ENCODE peak calls at places on chromosomes 7 and 10, in ten cellular contexts. R is A549, K is heart left ventricle, Y is vagina, L is transverse colon, W is spleen, X is ovary, Z is adrenal gland, N is IMR-90, G is endothelial cell of umbilical vein. B is an unnamed sample.

GRCh38 chr10:75058142-75058541 is 53.3 kb upstream of the SAMD8 start:
- DNase-seq in K (no peak), X (no peak), Z (no peak), G (no peak), Y (no peak), W (peak), L (no peak), N (no peak), R (no peak), B (no peak)

GRCh38 chr7:55975944-55976633 is 11.7 kb downstream of the NIPSNAP2 start:
- DNase-seq in Y (no peak), G (no peak), W (no peak), Z (no peak), N (no peak), L (no peak), R (no peak), K (no peak), X (no peak), B (no peak)

GRCh38 chr7:4575254-4575653 is 106.8 kb upstream of the FOXK1 start:
- DNase-seq in Y (no peak), R (no peak), K (no peak), X (no peak), L (no peak), W (no peak), N (no peak), Z (no peak), G (no peak), B (no peak)

GRCh38 chr7:30888783-30889182 is 22.9 kb upstream of the AQP1 start:
- DNase-seq in G (peak), L (no peak), N (peak), R (peak), K (no peak), W (no peak), Z (no peak), Y (no peak), X (no peak), B (peak)

GRCh38 chr10:32050145-32050544 is 6.1 kb downstream of the KIF5B start:
- DNase-seq in L (no peak), Z (no peak), G (no peak), Y (no peak), X (no peak), W (no peak), K (no peak), R (no peak), N (no peak), B (no peak)

GRCh38 chr10:51683031-51683830 is 16.2 kb downstream of the CSTF2T start:
- DNase-seq in K (no peak), X (no peak), L (no peak), N (peak), G (no peak), R (no peak), Z (peak), W (no peak), Y (no peak), B (no peak)

GRCh38 chr7:24764972-24765744 is 7.9 kb upstream of the GSDME start:
- DNase-seq in X (no peak), K (no peak), L (no peak), Y (no peak), R (no peak), N (peak), Z (no peak), G (no peak), W (no peak), B (no peak)

GRCh38 chr10:23196915-23197314 is 4.8 kb downstream of the PTF1A start:
- DNase-seq in K (no peak), W (no peak), R (no peak), X (no peak), G (no peak), L (no peak), N (no peak), Y (peak), Z (no peak), B (no peak)

GRCh38 chr7:7612519-7612918 is 28.0 kb upstream of the UMAD1 start:
- DNase-seq in Z (no peak), G (no peak), R (no peak), W (no peak), L (no peak), K (no peak), N (no peak), Y (no peak), X (no peak), B (no peak)

GRCh38 chr10:35058134-35058533 is 32.0 kb downstream of the CUL2 start:
- DNase-seq in W (no peak), R (peak), X (no peak), Z (no peak), L (no peak), N (peak), Y (no peak), K (no peak), G (peak), B (peak)

GRCh38 chr7:47248797-47249196 is 333.1 kb downstream of the TNS3 start:
- DNase-seq in N (no peak), Y (no peak), Z (no peak), X (no peak), G (no peak), K (no peak), L (no peak), W (no peak), R (no peak), B (no peak)

GRCh38 chr7:100856871-100857282 is 4.4 kb downstream of the SLC12A9 start:
- DNase-seq in X (no peak), Z (no peak), Y (no peak), K (no peak), R (no peak), W (no peak), N (no peak), L (no peak), G (no peak), B (no peak)

GRCh38 chr7:150949564-150949963 is 28.6 kb downstream of the KCNH2 start:
- DNase-seq in K (peak), L (no peak), W (peak), R (no peak), Z (peak), G (no peak), Y (no peak), X (no peak), N (no peak), B (no peak)

GRCh38 chr7:33108591-33108930 is 643 bp downstream of the RP9 start:
- DNase-seq in W (no peak), X (no peak), N (no peak), R (no peak), L (peak), Y (no peak), Z (no peak), K (no peak), G (no peak), B (no peak)

GRCh38 chr10:106830466-106830865 is 334.0 kb downstream of the SORCS1 start:
- DNase-seq in X (no peak), K (no peak), G (no peak), L (no peak), R (no peak), W (no peak), Y (no peak), N (no peak), Z (no peak), B (no peak)

GRCh38 chr7:148991536-148991935 is 36.8 kb downstream of the PDIA4 start:
- DNase-seq in N (no peak), K (no peak), R (no peak), G (no peak), Z (no peak), W (no peak), X (no peak), Y (no peak), L (no peak), B (no peak)

GRCh38 chr7:119283353-119283752 is 989.6 kb upstream of the KCND2 start:
- DNase-seq in Y (no peak), G (no peak), N (no peak), Z (no peak), X (no peak), R (no peak), W (no peak), K (no peak), L (no peak), B (no peak)

GRCh38 chr10:118875087-118875486 is 120.3 kb upstream of the CACUL1 start:
- DNase-seq in Y (no peak), K (no peak), R (no peak), G (no peak), L (no peak), X (no peak), Z (no peak), W (no peak), N (no peak), B (no peak)

GRCh38 chr10:133242611-133243356 is 5.1 kb downstream of the VENTX start:
- DNase-seq in Y (no peak), L (no peak), X (no peak), R (no peak), G (no peak), W (no peak), N (peak), K (no peak), Z (no peak), B (no peak)

GRCh38 chr10:120979435-120980315 is 128.5 kb downstream of the WDR11 start:
- DNase-seq in W (no peak), L (peak), Z (peak), N (no peak), K (no peak), G (peak), R (peak), X (peak), Y (no peak), B (no peak)

GRCh38 chr7:38731195-38731594 is 100.0 kb upstream of the AMPH start:
- DNase-seq in L (no peak), N (peak), X (no peak), W (no peak), Y (no peak), K (no peak), G (no peak), Z (no peak), R (no peak), B (no peak)

GRCh38 chr7:91565499-91566331 is 301.5 kb downstream of the FZD1 start:
- DNase-seq in Y (no peak), N (no peak), K (no peak), X (peak), L (no peak), W (no peak), G (no peak), R (peak), Z (no peak), B (no peak)

GRCh38 chr7:137335814-137336213 is 7.7 kb downstream of the PTN start:
- DNase-seq in K (no peak), W (no peak), R (no peak), Y (no peak), X (no peak), G (no peak), L (no peak), N (peak), Z (no peak), B (no peak)

GRCh38 chr7:936131-937054 is 18.1 kb downstream of the ADAP1 start:
- DNase-seq in L (peak), R (peak), N (peak), Y (no peak), W (peak), Z (no peak), X (no peak), K (no peak), G (no peak), B (peak)

GRCh38 chr7:151864081-151864480 is 12.8 kb downstream of the PRKAG2 start:
- DNase-seq in W (peak), G (no peak), Y (no peak), X (peak), L (no peak), Z (no peak), N (no peak), R (peak), K (no peak), B (no peak)

GRCh38 chr7:127798023-127798422 is 146.0 kb downstream of the SND1 start:
- DNase-seq in K (peak), N (no peak), G (no peak), R (no peak), Y (no peak), Z (peak), L (no peak), X (no peak), W (no peak), B (no peak)

GRCh38 chr10:66837335-66837734 is 88.5 kb upstream of the LRRTM3 start:
- DNase-seq in G (no peak), Z (no peak), L (no peak), W (no peak), R (no peak), Y (no peak), K (no peak), N (no peak), X (no peak), B (no peak)

GRCh38 chr10:15531927-15532722 is 161.0 kb upstream of the FAM171A1 start:
- DNase-seq in W (no peak), Y (no peak), Z (no peak), K (no peak), R (no peak), G (no peak), L (no peak), X (no peak), N (no peak), B (no peak)

GRCh38 chr10:132514841-132515521 is 22.6 kb upstream of the INPP5A start:
- DNase-seq in L (no peak), Y (no peak), W (peak), Z (peak), X (peak), K (peak), G (no peak), R (no peak), N (no peak), B (no peak)

GRCh38 chr7:116354546-116355422 is 144.4 kb downstream of the TES start:
- DNase-seq in Y (no peak), G (peak), Z (peak), L (peak), W (peak), K (peak), N (peak), X (peak), R (peak), B (peak)

GRCh38 chr7:102236592-102237287 is 49.9 kb upstream of the SH2B2 start:
- DNase-seq in R (peak), K (peak), Y (no peak), N (peak), Z (peak), X (peak), G (peak), L (peak), W (peak), B (peak)

GRCh38 chr10:44478040-44478439 is 93.1 kb upstream of the CXCL12 start:
- DNase-seq in K (no peak), Y (no peak), L (no peak), X (no peak), R (no peak), G (no peak), Z (no peak), W (no peak), N (peak), B (no peak)

GRCh38 chr10:124045794-124046355 is 47.5 kb downstream of the CHST15 start:
- DNase-seq in K (no peak), Y (no peak), X (no peak), L (no peak), R (no peak), N (no peak), Z (no peak), G (no peak), W (peak), B (no peak)

DNA sequence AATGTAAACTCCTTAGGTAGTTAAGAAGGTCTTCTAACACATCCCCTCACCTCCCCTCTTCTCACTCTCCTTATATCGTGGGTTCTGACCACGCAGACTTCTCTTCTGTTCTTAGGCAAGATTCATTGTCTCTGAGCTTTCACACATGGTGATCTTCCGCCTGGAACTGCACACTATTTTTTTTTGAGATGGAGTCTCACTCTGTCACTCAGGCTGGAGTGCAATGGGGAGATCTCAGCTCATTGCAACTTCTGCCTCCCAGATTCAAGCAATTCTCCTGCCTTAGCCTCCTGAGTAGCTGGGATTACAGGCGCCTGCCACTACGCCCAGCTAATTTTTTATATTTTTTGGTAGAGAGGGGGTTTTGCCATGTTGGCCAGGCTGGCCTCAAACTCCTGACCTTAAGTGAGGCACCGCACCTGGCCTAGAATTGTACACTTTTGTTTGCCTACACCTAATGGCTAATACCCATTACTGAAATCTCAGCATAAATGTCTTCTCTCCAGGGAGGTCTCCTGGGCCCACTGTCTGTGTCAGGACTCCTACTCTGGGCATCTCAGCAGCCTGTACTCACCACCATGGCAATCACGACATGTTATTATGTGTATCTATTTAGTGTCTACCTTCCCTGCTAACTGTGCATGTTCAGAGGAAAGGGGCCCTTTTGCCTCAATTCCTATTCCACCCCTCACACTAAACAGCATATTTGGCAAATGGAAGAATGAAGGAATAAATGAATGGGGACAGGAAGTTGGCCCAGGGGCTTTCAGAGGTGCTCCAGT is 646.3 kb upstream of the DPP6 start:
- DNase-seq in X (no peak), G (no peak), R (no peak), Z (no peak), N (no peak), Y (no peak), K (no peak), L (no peak), W (no peak), B (no peak)
- TF ChIP-seq POLR2A in X (no peak), G (no peak), R (no peak), Z (no peak), N (no peak), Y (no peak), K (no peak), L (no peak), W (no peak), B (no peak)

DNA sequence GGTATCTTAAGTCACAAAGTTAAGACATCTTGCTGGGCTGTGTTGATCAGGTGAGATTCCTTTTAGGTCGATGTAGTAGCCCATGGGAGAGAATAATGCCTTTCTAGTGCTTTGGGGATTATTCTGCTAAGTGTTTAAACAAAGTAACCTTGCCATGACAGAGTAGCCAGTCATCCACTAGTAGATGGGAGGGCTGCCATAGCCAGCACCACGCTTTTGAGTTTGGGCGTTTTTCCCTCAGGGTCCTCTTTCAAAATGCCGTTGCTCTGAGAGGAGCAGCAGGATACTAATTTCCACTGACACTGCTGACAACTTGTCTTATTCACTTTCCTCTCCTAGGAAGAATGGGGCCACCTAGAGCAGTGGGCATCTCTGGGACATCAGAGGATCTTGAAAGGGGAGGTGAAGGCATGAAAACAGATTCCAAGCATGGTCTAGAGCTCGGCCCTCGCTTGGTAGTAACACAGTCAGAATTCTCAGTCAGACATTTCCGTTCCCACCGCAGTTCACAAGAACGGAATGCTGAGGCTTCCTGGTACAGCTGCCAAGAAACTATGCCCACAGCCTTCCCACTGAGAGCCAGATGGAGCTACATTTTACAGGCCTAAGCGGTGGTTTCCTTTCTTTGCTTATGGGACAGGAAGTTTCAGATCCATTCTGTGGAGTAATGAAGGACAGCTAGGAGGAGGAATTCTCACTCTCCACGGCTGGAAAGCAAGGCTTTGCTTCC is 15.3 kb upstream of the RSU1 start:
- DNase-seq in Y (no peak), N (peak), G (peak), K (peak), L (peak), Z (no peak), R (peak), W (no peak), X (no peak), B (peak)
- TF ChIP-seq POLR2A in Y (no peak), N (no peak), G (peak), K (no peak), L (no peak), Z (no peak), R (no peak), W (no peak), X (no peak), B (no peak)

DNA sequence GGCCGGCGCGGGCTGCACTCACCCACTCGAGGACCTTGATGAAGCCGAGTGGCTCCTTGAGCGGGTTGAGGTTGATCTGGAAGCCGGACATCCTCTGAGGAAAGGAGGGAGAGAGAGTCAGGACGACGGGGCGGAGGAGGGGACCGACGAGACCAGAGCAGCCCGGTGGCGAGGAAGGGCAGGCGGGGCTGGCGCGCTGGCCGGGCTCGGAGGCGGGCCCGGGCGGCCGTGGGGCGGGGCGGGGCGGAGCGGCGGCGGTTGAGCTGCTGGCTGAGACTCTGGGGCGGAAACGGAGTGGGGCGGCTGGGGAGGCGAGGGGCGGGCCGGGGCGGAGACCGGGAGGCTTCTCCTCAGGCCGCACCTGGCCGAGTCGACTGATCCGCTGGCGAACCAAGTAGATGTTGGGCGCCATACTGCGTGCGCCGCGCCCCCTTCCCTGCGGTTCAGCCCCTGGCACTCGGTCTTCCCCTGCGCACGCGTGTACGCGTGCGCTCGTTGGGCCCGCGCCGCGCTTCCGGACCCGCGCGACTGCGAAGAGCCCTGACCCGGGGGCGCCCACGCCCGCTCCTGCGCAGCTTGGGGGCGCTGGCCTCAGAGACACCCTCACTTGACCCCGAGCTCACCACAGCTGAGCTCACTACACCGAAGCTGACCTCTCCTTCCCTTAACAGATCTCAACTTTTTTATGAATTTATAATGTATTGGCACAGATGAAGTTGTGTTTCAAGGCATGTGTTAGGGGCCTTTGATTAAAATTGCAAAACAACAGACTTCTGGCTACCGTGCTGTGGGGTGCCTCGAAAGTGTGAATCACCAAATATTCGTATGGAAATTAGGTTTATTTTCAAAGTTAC is at the start of gene SYPL1:
- DNase-seq in G (peak), K (peak), Z (peak), W (peak), Y (peak), X (peak), N (peak), L (peak), R (peak), B (peak)
- TF ChIP-seq POLR2A in G (peak), K (no peak), Z (peak), W (peak), Y (no peak), X (peak), N (no peak), L (peak), R (peak), B (peak)

DNA sequence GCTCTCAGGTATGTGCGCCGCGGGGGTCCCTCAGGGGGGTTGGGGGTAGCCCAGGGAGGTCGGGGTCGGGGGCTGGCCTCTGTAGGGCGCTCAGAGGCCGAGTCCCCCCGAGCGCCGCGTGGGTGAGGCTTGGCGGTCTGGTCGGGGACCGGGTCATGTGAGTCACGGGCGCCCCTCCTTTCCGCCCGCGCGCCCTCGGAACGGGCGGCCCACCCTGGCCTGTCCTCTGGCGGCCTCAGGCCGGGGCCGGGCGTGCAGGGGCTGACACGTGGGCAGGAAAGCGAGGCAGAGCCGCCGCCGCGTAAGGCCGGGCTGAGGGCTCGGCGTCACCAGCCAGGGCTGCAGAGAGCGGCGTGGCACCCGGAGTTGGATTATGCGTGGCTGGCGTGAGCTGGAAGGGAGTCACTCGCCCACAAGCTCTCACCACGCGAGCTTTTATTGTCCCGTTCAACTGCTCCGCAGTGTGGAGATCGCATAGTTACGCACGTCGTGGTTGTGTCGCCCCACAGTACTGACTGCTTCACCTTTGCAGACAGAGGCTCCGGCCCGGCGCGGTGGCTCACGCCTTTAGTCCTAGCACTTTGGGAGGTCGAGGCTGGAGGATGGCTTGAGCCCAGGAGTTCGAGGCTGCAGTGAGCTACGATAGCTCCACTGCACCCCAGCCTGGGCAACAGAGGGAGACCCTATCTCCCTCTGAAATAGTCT is 387 bp downstream of the SHLD2 start:
- DNase-seq in X (peak), L (peak), W (peak), N (peak), R (peak), Y (no peak), G (peak), Z (peak), K (peak), B (peak)
- TF ChIP-seq POLR2A in X (peak), L (peak), W (no peak), N (peak), R (peak), Y (no peak), G (peak), Z (peak), K (peak), B (peak)

B was measured in H54.